ENCODE peak calls at places on chromosomes 16 and 17, in ten cellular contexts. L is HFF-Myc; K is T-helper 17 cell; D is WTC11; V is adipocyte; Q is gastrocnemius medialis; B is AG08396; T is CD4-positive, alpha-beta T cell; A is effector memory CD4-positive, alpha-beta T cell; E is DMS53. U is an unnamed sample.

GRCh38 chr16:3056336-3057180 is 8.9 kb upstream of the IL32 start:
- DNase-seq in D (no peak), V (no peak), K (no peak), E (no peak), B (no peak), A (no peak), T (no peak), L (no peak), Q (no peak), U (no peak)

GRCh38 chr16:48112603-48113400 is 43.0 kb downstream of the ABCC12 start:
- DNase-seq in E (no peak), B (no peak), Q (no peak), V (no peak), D (no peak), K (no peak), L (no peak), T (no peak), A (no peak), U (no peak)

GRCh38 chr17:39402890-39403605 is 1.6 kb upstream of the FBXL20 start:
- DNase-seq in B (no peak), A (no peak), E (peak; percentile 43), V (no peak), D (peak; percentile 16), Q (no peak), K (no peak), T (no peak), L (no peak), U (no peak)

GRCh38 chr17:38908676-38909181 is 16.7 kb upstream of the LASP1NB start:
- DNase-seq in D (peak; percentile 16), L (no peak), T (no peak), K (no peak), A (no peak), E (no peak), V (no peak), Q (no peak), B (no peak), U (no peak)

GRCh38 chr17:60914078-60914477 is 236.4 kb downstream of the BCAS3 start:
- DNase-seq in L (no peak), D (no peak), T (no peak), B (no peak), E (no peak), A (no peak), V (no peak), Q (no peak), K (no peak), U (no peak)

GRCh38 chr16:54931757-54932660 is 1.3 kb downstream of the IRX5 start:
- DNase-seq in K (no peak), Q (no peak), D (no peak), A (no peak), T (no peak), V (peak; percentile 27), B (no peak), E (no peak), L (no peak), U (no peak)

GRCh38 chr16:1890701-1891035 is 18.7 kb upstream of the MEIOB start:
- DNase-seq in D (no peak), A (no peak), V (no peak), L (no peak), K (no peak), E (peak; percentile 83), B (no peak), Q (no peak), T (no peak), U (no peak)

GRCh38 chr16:11470676-11471415 is 115.9 kb downstream of the LITAF start:
- DNase-seq in B (no peak), Q (no peak), D (no peak), K (no peak), V (no peak), L (no peak), T (no peak), A (no peak), E (no peak), U (no peak)

GRCh38 chr17:21564262-21564661 is 128.1 kb upstream of the KCNJ18 start:
- DNase-seq in K (no peak), D (no peak), E (no peak), Q (no peak), B (no peak), L (no peak), V (no peak), T (no peak), A (no peak), U (no peak)

GRCh38 chr16:31386157-31386984 is 6.8 kb upstream of the ITGAD start:
- DNase-seq in Q (no peak), T (no peak), L (no peak), E (peak; percentile 10), B (peak; percentile 60), V (peak; percentile 50), A (no peak), K (no peak), D (no peak), U (no peak)

GRCh38 chr16:979859-980594 is 1.5 kb upstream of the SOX8 start:
- DNase-seq in E (peak; percentile 17), Q (no peak), B (no peak), L (no peak), D (peak; percentile 54), T (no peak), V (no peak), K (no peak), A (no peak), U (no peak)

GRCh38 chr17:16417896-16418683 is 2.7 kb downstream of the TRPV2 start:
- DNase-seq in V (peak; percentile 12), E (no peak), L (no peak), A (no peak), K (no peak), Q (no peak), B (no peak), D (no peak), T (no peak), U (no peak)

GRCh38 chr17:63919311-63919723 is 678 bp upstream of the GH1 start:
- DNase-seq in E (peak; percentile 67), V (peak; percentile 81), A (peak; percentile 54), B (peak; percentile 87), Q (peak; percentile 61), D (peak; percentile 81), T (peak; percentile 62), K (peak; percentile 43), L (peak; percentile 20), U (peak; percentile 64)

GRCh38 chr16:57017251-57017650 is 27.9 kb downstream of the NLRC5 start:
- DNase-seq in V (no peak), E (no peak), T (no peak), A (no peak), K (no peak), B (no peak), D (no peak), Q (no peak), L (no peak), U (no peak)

GRCh38 chr17:80058311-80058955 is 22.0 kb downstream of the CCDC40 start:
- DNase-seq in Q (no peak), L (no peak), B (no peak), A (no peak), T (no peak), E (peak; percentile 53), D (no peak), K (no peak), V (no peak), U (no peak)

GRCh38 chr17:77385750-77386501 is 245.2 kb downstream of the SEC14L1 start:
- DNase-seq in L (no peak), D (no peak), E (no peak), K (no peak), V (peak; percentile 73), Q (no peak), B (no peak), T (no peak), A (no peak), U (no peak)

GRCh38 chr16:73057369-73058210 is 9.7 kb upstream of the ZFHX3 start:
- DNase-seq in B (no peak), K (no peak), T (no peak), L (no peak), A (no peak), Q (no peak), E (peak; percentile 56), V (peak; percentile 69), D (peak; percentile 42), U (no peak)

GRCh38 chr17:7437369-7437863 is 1.9 kb upstream of the FGF11 start:
- DNase-seq in L (no peak), B (no peak), D (no peak), Q (no peak), A (no peak), T (no peak), E (peak; percentile 68), K (no peak), V (no peak), U (peak; percentile 21)